ENCODE peak calls at places on chromosomes 12 and 14, in four cellular contexts. M, D, Y and K are unnamed samples.

GRCh38 chr14:77290705-77291104 is 19.7 kb upstream of the NGB start:
- DNase-seq in M (no peak), D (no peak), Y (no peak), K (peak; percentile 43)

GRCh38 chr12:68158427-68158826 is 1.1 kb downstream of the IFNG start:
- DNase-seq in M (peak; percentile 15), D (no peak), Y (no peak), K (no peak)

GRCh38 chr12:4187916-4188315 is 85.6 kb upstream of the CCND2 start:
- DNase-seq in M (no peak), D (no peak), Y (no peak), K (no peak)

GRCh38 chr14:58395815-58396626 is at the start of gene TOMM20L:
- DNase-seq in M (peak; percentile 69), D (peak; percentile 79), Y (peak; percentile 68), K (peak; percentile 58)

GRCh38 chr12:92278378-92278828 is 132.8 kb upstream of the BTG1 start:
- DNase-seq in M (no peak), D (no peak), Y (no peak), K (no peak)

GRCh38 chr12:41680155-41680554 is 464.5 kb downstream of the GXYLT1 start:
- DNase-seq in M (no peak), D (no peak), Y (no peak), K (no peak)

GRCh38 chr14:74974364-74975058 is 19.1 kb upstream of the PGF start:
- DNase-seq in M (no peak), D (no peak), Y (no peak), K (no peak)

GRCh38 chr12:93466625-93467350 is 526 bp upstream of the MRPL42 start:
- DNase-seq in M (no peak), D (no peak), Y (no peak), K (no peak)

GRCh38 chr12:25529738-25530137 is 23.3 kb downstream of the LMNTD1 start:
- DNase-seq in M (no peak), D (no peak), Y (peak; percentile 64), K (no peak)

GRCh38 chr14:95265106-95266094 is 54.3 kb downstream of the CLMN start:
- DNase-seq in M (peak; percentile 97), D (peak; percentile 63), Y (peak; percentile 96), K (peak; percentile 55)

GRCh38 chr12:55720894-55721444 is 776 bp downstream of the RDH5 start:
- DNase-seq in M (peak; percentile 80), D (peak; percentile 85), Y (peak; percentile 83), K (peak; percentile 76)

GRCh38 chr12:16586350-16587109 is 19.4 kb downstream of the LMO3 start:
- DNase-seq in M (no peak), D (no peak), Y (no peak), K (no peak)

GRCh38 chr14:101506921-101507300 is 54.4 kb upstream of the DIO3 start:
- DNase-seq in M (no peak), D (peak; percentile 17), Y (no peak), K (no peak)

GRCh38 chr12:14628771-14629170 is 61.1 kb upstream of the PLBD1 start:
- DNase-seq in M (no peak), D (no peak), Y (no peak), K (no peak)

GRCh38 chr12:2960432-2960956 is 1.3 kb downstream of the TEAD4 start:
- DNase-seq in M (peak; percentile 29), D (no peak), Y (peak; percentile 62), K (no peak)

GRCh38 chr12:92178340-92178739 is 32.7 kb upstream of the BTG1 start:
- DNase-seq in M (no peak), D (no peak), Y (no peak), K (no peak)

GRCh38 chr12:32947203-32947795 is 50.7 kb upstream of the PKP2 start:
- DNase-seq in M (peak; percentile 33), D (no peak), Y (no peak), K (no peak)
- TF ChIP-seq CTCF in M (peak; percentile 52), D (no peak), Y (no peak), K (no peak)

GRCh38 chr14:34496679-34497513 is 34.9 kb upstream of the SPTSSA start:
- DNase-seq in M (peak; percentile 99), D (peak; percentile 41), Y (peak; percentile 64), K (no peak)
- H3K4me3 ChIP-seq in M (no peak overlapping the region), D (no peak overlapping the region), Y (no peak overlapping the region), K (no peak overlapping the region)

GRCh38 chr12:116916714-116917114 is 6.0 kb downstream of the FBXW8 start:
- DNase-seq in M (peak; percentile 90), D (peak; percentile 37), Y (peak; percentile 16), K (peak; percentile 38)

GRCh38 chr12:116919706-116920485 is 9.1 kb downstream of the FBXW8 start:
- DNase-seq in M (no peak), D (no peak), Y (peak; percentile 16), K (no peak)

GRCh38 chr12:116920939-116921338 is 10.2 kb downstream of the FBXW8 start:
- DNase-seq in M (no peak), D (no peak), Y (no peak), K (no peak)

GRCh38 chr12:116918464-116918863 is 7.7 kb downstream of the FBXW8 start:
- DNase-seq in M (no peak), D (no peak), Y (no peak), K (peak; percentile 19)

GRCh38 chr12:116919247-116919671 is 8.5 kb downstream of the FBXW8 start:
- DNase-seq in M (no peak), D (no peak), Y (no peak), K (peak; percentile 25)
- H3K27ac ChIP-seq in M (no peak overlapping the region), D (peak overlapping the region; percentile 79), Y (no peak overlapping the region), K (no peak overlapping the region)

GRCh38 chr12:1046727-1047126 is 55.7 kb downstream of the ERC1 start:
- DNase-seq in M (no peak), D (no peak), Y (peak; percentile 83), K (no peak)

GRCh38 chr12:1044697-1045096 is 53.7 kb downstream of the ERC1 start:
- DNase-seq in M (no peak), D (no peak), Y (peak; percentile 68), K (no peak)

GRCh38 chr12:1041478-1041877 is 50.5 kb downstream of the ERC1 start:
- DNase-seq in M (no peak), D (no peak), Y (no peak), K (no peak)
- TF ChIP-seq CTCF in M (no peak), D (no peak), Y (no peak), K (no peak)

DNA sequence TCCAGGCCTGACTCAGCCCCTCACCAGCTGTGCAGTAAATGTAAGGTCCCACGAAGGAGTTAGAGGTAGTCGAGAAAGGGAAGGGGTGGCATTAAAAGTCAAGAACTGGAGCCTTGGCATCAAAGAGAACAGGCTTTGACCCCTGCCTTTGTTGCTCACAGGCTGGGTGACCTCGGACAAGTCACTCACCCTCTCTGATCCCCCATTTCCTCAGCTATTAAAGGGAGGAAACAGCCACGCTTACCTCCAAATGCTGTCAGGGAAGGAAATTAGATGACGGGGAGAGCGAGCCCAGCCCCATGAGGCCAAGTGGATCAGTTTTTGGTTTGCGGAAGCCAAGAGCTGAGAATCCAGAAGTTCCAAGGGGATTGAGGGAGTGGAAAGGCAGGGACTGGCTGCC is 104.9 kb upstream of the MYL2 start:
- DNase-seq in M (no peak), D (no peak), Y (no peak), K (no peak)
- H3K4me3 ChIP-seq in M (no peak overlapping the region), D (no peak overlapping the region), Y (no peak overlapping the region), K (no peak overlapping the region)

GRCh38 chr12:6768385-6769002 is 2.3 kb downstream of the PTMS start:
- DNase-seq in M (no peak), D (no peak), Y (peak; percentile 33), K (peak; percentile 37)
- H3K27ac ChIP-seq in M (peak overlapping the region; percentile 99), D (peak overlapping the region; percentile 91), Y (no peak overlapping the region), K (peak overlapping the region; percentile 96)

DNA sequence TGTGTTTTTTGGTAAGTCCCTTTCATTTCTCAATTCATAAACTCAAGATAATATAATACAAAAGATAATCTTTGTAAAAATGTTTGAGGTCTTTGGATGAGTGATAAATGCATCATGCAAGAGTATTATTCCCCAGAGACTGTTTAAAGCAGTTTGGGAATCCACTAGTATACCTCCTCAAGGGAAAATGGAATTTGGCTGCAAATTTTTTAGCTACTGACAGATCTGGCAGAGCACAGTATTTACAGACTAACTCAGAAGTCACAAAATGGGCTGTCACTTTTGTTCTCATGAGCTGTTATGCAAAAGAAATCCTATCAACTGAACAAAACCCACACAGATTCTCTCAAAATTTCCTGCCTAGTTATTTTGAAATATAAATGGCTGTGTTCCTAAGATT is 9.9 kb downstream of the SPIC start:
- DNase-seq in M (no peak), D (no peak), Y (no peak), K (no peak)
- TF ChIP-seq CTCF in M (no peak), D (no peak), Y (no peak), K (no peak)

GRCh38 chr12:102569803-102570202 is 89.4 kb upstream of the IGF1 start:
- DNase-seq in M (no peak), D (no peak), Y (no peak), K (no peak)

GRCh38 chr12:102564026-102564425 is 83.7 kb upstream of the IGF1 start:
- DNase-seq in M (no peak), D (no peak), Y (no peak), K (no peak)

GRCh38 chr12:102568151-102568815 is 87.9 kb upstream of the IGF1 start:
- DNase-seq in M (no peak), D (no peak), Y (no peak), K (no peak)

GRCh38 chr12:102565555-102565954 is 85.2 kb upstream of the IGF1 start:
- DNase-seq in M (no peak), D (no peak), Y (no peak), K (no peak)

GRCh38 chr12:102567031-102567985 is 86.9 kb upstream of the IGF1 start:
- DNase-seq in M (peak; percentile 83), D (no peak), Y (no peak), K (peak; percentile 18)
- H3K4me3 ChIP-seq in M (no peak overlapping the region), D (no peak overlapping the region), Y (no peak overlapping the region), K (no peak overlapping the region)